ENCODE peak calls at places on chromosomes 4 and X, in six cellular contexts. X is H1, H is GM06990, Z is cardiac muscle cell, V is heart left ventricle, J is endothelial cell. D is an unnamed sample.
A peak's percentile ranks its signal among the peaks of the same experiment; 100 is the strongest.

GRCh38 chr4:148273501-148273986 is 168.7 kb downstream of the NR3C2 start:
- DNase-seq in X (no peak), H (no peak), Z (no peak), V (peak; percentile 35), J (no peak), D (no peak)

GRCh38 chrX:153938226-153938786 is 3.5 kb upstream of the NAA10 start:
- DNase-seq in X (no peak), H (no peak), Z (no peak), V (no peak), J (no peak), D (no peak)

GRCh38 chr4:79913581-79913980 is 159.4 kb downstream of the ANTXR2 start:
- DNase-seq in X (no peak), H (no peak), Z (peak; percentile 32), V (no peak), J (no peak), D (no peak)

GRCh38 chrX:44974462-44974861 is 101.5 kb downstream of the KDM6A start:
- DNase-seq in X (no peak), H (no peak), Z (no peak), V (no peak), J (no peak), D (no peak)

GRCh38 chr4:29549308-29549707 is 1170.9 kb upstream of the PCDH7 start:
- DNase-seq in X (no peak), H (no peak), Z (no peak), V (no peak), J (no peak), D (no peak)

GRCh38 chr4:30941641-30942040 is 221.5 kb downstream of the PCDH7 start:
- DNase-seq in X (no peak), H (no peak), Z (no peak), V (no peak), J (no peak), D (no peak)

GRCh38 chrX:135625995-135626394 is 87.4 kb upstream of the CT45A1 start:
- DNase-seq in X (peak; percentile 39), H (no peak), Z (peak; percentile 19), V (no peak), J (peak; percentile 38), D (no peak)

GRCh38 chrX:320126-320783 is 1.7 kb upstream of the GTPBP6 start:
- DNase-seq in X (no peak), H (no peak), Z (no peak), V (peak; percentile 27), J (peak; percentile 20), D (no peak)

GRCh38 chr4:145125396-145125795 is 27.3 kb downstream of the ABCE1 start:
- DNase-seq in X (no peak), H (no peak), Z (no peak), V (no peak), J (no peak), D (no peak)

GRCh38 chr4:24991015-24991414 is 39.7 kb downstream of the LGI2 start:
- DNase-seq in X (no peak), H (no peak), Z (no peak), V (peak; percentile 38), J (peak; percentile 40), D (no peak)

GRCh38 chr4:106496066-106496465 is 127.5 kb upstream of the GIMD1 start:
- DNase-seq in X (no peak), H (no peak), Z (no peak), V (no peak), J (no peak), D (no peak)

GRCh38 chrX:109934434-109934833 is 68.5 kb upstream of the TMEM164 start:
- DNase-seq in X (no peak), H (no peak), Z (no peak), V (no peak), J (no peak), D (no peak)

GRCh38 chr4:15451181-15451865 is 18.4 kb upstream of the CC2D2A start:
- DNase-seq in X (no peak), H (no peak), Z (no peak), V (no peak), J (no peak), D (no peak)

GRCh38 chr4:182555997-182556418 is 312.8 kb downstream of the TENM3 start:
- DNase-seq in X (no peak), H (no peak), Z (no peak), V (no peak), J (no peak), D (peak; percentile 63)

GRCh38 chr4:31613946-31614623 is 893.9 kb downstream of the PCDH7 start:
- DNase-seq in X (no peak), H (no peak), Z (no peak), V (no peak), J (no peak), D (peak; percentile 6)

GRCh38 chr4:56843421-56843899 is 22.0 kb upstream of the SPINK2 start:
- DNase-seq in X (peak; percentile 53), H (no peak), Z (no peak), V (no peak), J (no peak), D (no peak)

GRCh38 chrX:2888309-2888708 is 40.8 kb downstream of the ARSD start:
- DNase-seq in X (no peak), H (no peak), Z (no peak), V (no peak), J (no peak), D (no peak)

GRCh38 chrX:48030237-48030636 is 23.4 kb downstream of the SPACA5 start:
- DNase-seq in X (no peak), H (no peak), Z (no peak), V (no peak), J (no peak), D (no peak)

GRCh38 chrX:150323020-150323419 is 40.1 kb upstream of the MAMLD1 start:
- DNase-seq in X (no peak), H (no peak), Z (no peak), V (no peak), J (no peak), D (no peak)

GRCh38 chr4:139020384-139020783 is 4.8 kb downstream of the NOCT start:
- DNase-seq in X (no peak), H (no peak), Z (no peak), V (no peak), J (no peak), D (no peak)

GRCh38 chrX:139200793-139201192 is 329.7 kb upstream of the F9 start:
- DNase-seq in X (no peak), H (no peak), Z (no peak), V (no peak), J (no peak), D (no peak)

GRCh38 chrX:139815771-139816170 is 107.8 kb upstream of the MCF2 start:
- DNase-seq in X (no peak), H (no peak), Z (no peak), V (no peak), J (no peak), D (no peak)

D was measured in neuronal stem cell.